ENCODE peak calls at places on chromosomes 16 and 17, in six cellular contexts. Y is neural crest cell, J is fibroblast of gingiva, T is GM10248, N is spleen, L is transverse colon. A is an unnamed sample.

GRCh38 chr16:11708421-11708820 is 34.2 kb downstream of the TXNDC11 start:
- DNase-seq in N (no peak), T (no peak), L (no peak), Y (no peak), J (no peak), A (no peak)

GRCh38 chr17:35337364-35337763 is 36.1 kb downstream of the SLFN11 start:
- DNase-seq in Y (no peak), J (no peak), N (no peak), L (no peak), T (no peak), A (no peak)

GRCh38 chr17:32771396-32771795 is 105.5 kb downstream of the MYO1D start:
- DNase-seq in N (no peak), L (no peak), T (no peak), J (no peak), Y (no peak), A (no peak)

GRCh38 chr16:53756329-53756996 is 52.5 kb downstream of the FTO start:
- DNase-seq in T (no peak), L (no peak), J (peak; percentile 27), Y (no peak), N (no peak), A (no peak)

GRCh38 chr17:42428141-42428944 is 5.3 kb upstream of the CAVIN1 start:
- DNase-seq in T (peak; percentile 41), N (no peak), J (peak; percentile 97), L (peak; percentile 57), Y (peak; percentile 41), A (peak; percentile 42)

GRCh38 chr17:70767102-70767701 is 597.9 kb downstream of the KCNJ2 start:
- DNase-seq in T (peak; percentile 15), L (no peak), N (no peak), Y (peak; percentile 21), J (peak; percentile 14), A (no peak)

GRCh38 chr16:87040169-87041117 is 276.7 kb downstream of the C16orf95 start:
- DNase-seq in L (no peak), N (no peak), J (no peak), Y (no peak), T (no peak), A (no peak)

GRCh38 chr17:601462-602303 is 113.0 kb downstream of the VPS53 start:
- DNase-seq in Y (no peak), J (no peak), L (peak; percentile 28), T (no peak), N (no peak), A (no peak)

GRCh38 chr17:19447085-19447583 is 36.1 kb downstream of the RNF112 start:
- DNase-seq in N (no peak), T (peak; percentile 81), Y (peak; percentile 92), J (peak; percentile 63), L (peak; percentile 80), A (peak; percentile 69)

GRCh38 chr17:8122923-8123694 is 797 bp downstream of the HES7 start:
- DNase-seq in J (no peak), Y (peak; percentile 28), T (peak; percentile 46), L (no peak), N (no peak), A (peak; percentile 55)

GRCh38 chr16:84281077-84281476 is 13.6 kb upstream of the WFDC1 start:
- DNase-seq in T (no peak), L (no peak), J (no peak), Y (no peak), N (no peak), A (no peak)

GRCh38 chr17:27601069-27601974 is 29.7 kb upstream of the LGALS9 start:
- DNase-seq in J (peak; percentile 74), N (peak; percentile 88), L (peak; percentile 87), Y (peak; percentile 93), T (peak; percentile 71), A (peak; percentile 90)

GRCh38 chr17:19755821-19756510 is 7.9 kb upstream of the ALDH3A1 start:
- DNase-seq in L (no peak), J (no peak), N (peak; percentile 69), Y (no peak), T (peak; percentile 81), A (no peak)

GRCh38 chr17:49859991-49860953 is 12.4 kb upstream of the TAC4 start:
- DNase-seq in Y (no peak), L (peak; percentile 14), J (no peak), T (no peak), N (no peak), A (no peak)

GRCh38 chr17:3794890-3795757 is 5.9 kb downstream of the ITGAE start:
- DNase-seq in J (no peak), T (no peak), N (no peak), Y (no peak), L (no peak), A (no peak)

GRCh38 chr16:72302352-72302751 is 130.4 kb upstream of the PMFBP1 start:
- DNase-seq in T (no peak), Y (no peak), N (no peak), J (peak; percentile 22), L (no peak), A (no peak)

GRCh38 chr16:30112197-30113030 is 923 bp downstream of the GDPD3 start:
- DNase-seq in N (peak; percentile 89), L (peak; percentile 84), T (peak; percentile 86), Y (peak; percentile 61), J (peak; percentile 45), A (peak; percentile 76)

GRCh38 chr17:68324114-68324513 is 32.8 kb downstream of the ARSG start:
- DNase-seq in Y (no peak), N (no peak), J (no peak), T (no peak), L (no peak), A (no peak)

GRCh38 chr16:19071811-19072777 is 4.7 kb downstream of the COQ7 start:
- DNase-seq in T (peak; percentile 55), Y (peak; percentile 59), N (no peak), L (peak; percentile 77), J (peak; percentile 44), A (peak; percentile 65)

GRCh38 chr16:11211061-11211976 is 44.7 kb downstream of the SOCS1 start:
- DNase-seq in T (no peak), N (peak; percentile 52), Y (no peak), J (no peak), L (no peak), A (no peak)

GRCh38 chr16:10992797-10993196 is 48.4 kb downstream of the CLEC16A start:
- DNase-seq in L (peak; percentile 25), Y (no peak), T (no peak), N (no peak), J (peak; percentile 51), A (no peak)

GRCh38 chr17:17624776-17625175 is 33.3 kb upstream of the PEMT start:
- DNase-seq in L (no peak), Y (no peak), N (no peak), J (no peak), T (no peak), A (no peak)

GRCh38 chr16:68784226-68784625 is 47.1 kb downstream of the CDH1 start:
- DNase-seq in L (no peak), J (no peak), N (no peak), Y (no peak), T (no peak), A (no peak)

GRCh38 chr17:61766520-61766919 is 96.8 kb downstream of the BRIP1 start:
- DNase-seq in Y (no peak), T (no peak), J (peak; percentile 16), L (no peak), N (no peak), A (no peak)

GRCh38 chr17:12983986-12984932 is 33.6 kb downstream of the ELAC2 start:
- DNase-seq in J (peak; percentile 75), Y (no peak), L (peak; percentile 19), N (peak; percentile 44), T (no peak), A (no peak)

A was measured in glutamatergic neuron.